ENCODE peak calls at places on chromosome 22, in ten cellular contexts. One of them, this sample, is unnamed.

GRCh38 chr22:40723396-40723933 is 44.2 kb downstream of the MCHR1 start:
- DNase-seq in left ventricle myocardium inferior: no peak
- DNase-seq in aorta: no peak
- DNase-seq in transverse colon: no peak
- DNase-seq in MG63: no peak
- DNase-seq in pancreas: no peak
- DNase-seq in epithelial cell of esophagus: no peak
- DNase-seq in astrocyte of the spinal cord: no peak
- DNase-seq in GM06990: no peak
- DNase-seq in lung: no peak
- DNase-seq in this sample: no peak

GRCh38 chr22:28882878-28883656 is at the start of gene ZNRF3:
- DNase-seq in left ventricle myocardium inferior: peak
- DNase-seq in aorta: peak
- DNase-seq in transverse colon: peak
- DNase-seq in MG63: peak
- DNase-seq in pancreas: peak
- DNase-seq in epithelial cell of esophagus: peak
- DNase-seq in astrocyte of the spinal cord: peak
- DNase-seq in GM06990: peak
- DNase-seq in lung: peak
- DNase-seq in this sample: peak

GRCh38 chr22:47626428-47627390 is 864.3 kb downstream of the TBC1D22A start:
- DNase-seq in left ventricle myocardium inferior: no peak
- DNase-seq in aorta: no peak
- DNase-seq in transverse colon: no peak
- DNase-seq in MG63: no peak
- DNase-seq in pancreas: no peak
- DNase-seq in epithelial cell of esophagus: no peak
- DNase-seq in astrocyte of the spinal cord: no peak
- DNase-seq in GM06990: no peak
- DNase-seq in lung: peak
- DNase-seq in this sample: peak

GRCh38 chr22:46046299-46046685 is 69.3 kb upstream of the WNT7B start:
- DNase-seq in left ventricle myocardium inferior: peak
- DNase-seq in aorta: peak
- DNase-seq in transverse colon: peak
- DNase-seq in MG63: no peak
- DNase-seq in pancreas: peak
- DNase-seq in epithelial cell of esophagus: no peak
- DNase-seq in astrocyte of the spinal cord: no peak
- DNase-seq in GM06990: no peak
- DNase-seq in lung: no peak
- DNase-seq in this sample: no peak

GRCh38 chr22:39519681-39520053 is 695 bp upstream of the ATF4 start:
- DNase-seq in left ventricle myocardium inferior: peak
- DNase-seq in aorta: peak
- DNase-seq in transverse colon: peak
- DNase-seq in MG63: peak
- DNase-seq in pancreas: no peak
- DNase-seq in epithelial cell of esophagus: peak
- DNase-seq in astrocyte of the spinal cord: no peak
- DNase-seq in GM06990: no peak
- DNase-seq in lung: peak
- DNase-seq in this sample: no peak

GRCh38 chr22:19476023-19476422 is 3.0 kb downstream of the UFD1 start:
- DNase-seq in left ventricle myocardium inferior: no peak
- DNase-seq in aorta: no peak
- DNase-seq in transverse colon: no peak
- DNase-seq in MG63: no peak
- DNase-seq in pancreas: no peak
- DNase-seq in epithelial cell of esophagus: no peak
- DNase-seq in astrocyte of the spinal cord: no peak
- DNase-seq in GM06990: no peak
- DNase-seq in lung: no peak
- DNase-seq in this sample: no peak

GRCh38 chr22:46104170-46104880 is 46.0 kb upstream of the PPARA start:
- DNase-seq in left ventricle myocardium inferior: no peak
- DNase-seq in aorta: no peak
- DNase-seq in transverse colon: no peak
- DNase-seq in MG63: no peak
- DNase-seq in pancreas: peak
- DNase-seq in epithelial cell of esophagus: no peak
- DNase-seq in astrocyte of the spinal cord: no peak
- DNase-seq in GM06990: no peak
- DNase-seq in lung: no peak
- DNase-seq in this sample: no peak

GRCh38 chr22:43228330-43228729 is 41.4 kb upstream of the TTLL12 start:
- DNase-seq in left ventricle myocardium inferior: no peak
- DNase-seq in aorta: no peak
- DNase-seq in transverse colon: peak
- DNase-seq in MG63: peak
- DNase-seq in pancreas: no peak
- DNase-seq in epithelial cell of esophagus: peak
- DNase-seq in astrocyte of the spinal cord: peak
- DNase-seq in GM06990: no peak
- DNase-seq in lung: no peak
- DNase-seq in this sample: no peak

GRCh38 chr22:50180727-50181521 is 4.8 kb upstream of the TRABD start:
- DNase-seq in left ventricle myocardium inferior: no peak
- DNase-seq in aorta: peak
- DNase-seq in transverse colon: no peak
- DNase-seq in MG63: no peak
- DNase-seq in pancreas: no peak
- DNase-seq in epithelial cell of esophagus: no peak
- DNase-seq in astrocyte of the spinal cord: no peak
- DNase-seq in GM06990: no peak
- DNase-seq in lung: no peak
- DNase-seq in this sample: no peak

GRCh38 chr22:42964994-42965699 is 49.8 kb downstream of the PACSIN2 start:
- DNase-seq in left ventricle myocardium inferior: no peak
- DNase-seq in aorta: no peak
- DNase-seq in transverse colon: no peak
- DNase-seq in MG63: no peak
- DNase-seq in pancreas: no peak
- DNase-seq in epithelial cell of esophagus: peak
- DNase-seq in astrocyte of the spinal cord: peak
- DNase-seq in GM06990: no peak
- DNase-seq in lung: no peak
- DNase-seq in this sample: no peak

GRCh38 chr22:41288245-41288946 is 2.4 kb upstream of the RANGAP1 start:
- DNase-seq in left ventricle myocardium inferior: no peak
- DNase-seq in aorta: no peak
- DNase-seq in transverse colon: peak
- DNase-seq in MG63: peak
- DNase-seq in pancreas: no peak
- DNase-seq in epithelial cell of esophagus: peak
- DNase-seq in astrocyte of the spinal cord: peak
- DNase-seq in GM06990: no peak
- DNase-seq in lung: no peak
- DNase-seq in this sample: no peak

GRCh38 chr22:20239951-20240773 is 28.0 kb downstream of the RTN4R start:
- DNase-seq in left ventricle myocardium inferior: peak
- DNase-seq in aorta: no peak
- DNase-seq in transverse colon: no peak
- DNase-seq in MG63: no peak
- DNase-seq in pancreas: no peak
- DNase-seq in epithelial cell of esophagus: no peak
- DNase-seq in astrocyte of the spinal cord: no peak
- DNase-seq in GM06990: no peak
- DNase-seq in lung: no peak
- DNase-seq in this sample: no peak

GRCh38 chr22:33162196-33162595 is 104.0 kb upstream of the SYN3 start:
- DNase-seq in left ventricle myocardium inferior: no peak
- DNase-seq in aorta: no peak
- DNase-seq in transverse colon: no peak
- DNase-seq in MG63: no peak
- DNase-seq in pancreas: no peak
- DNase-seq in epithelial cell of esophagus: no peak
- DNase-seq in astrocyte of the spinal cord: no peak
- DNase-seq in GM06990: no peak
- DNase-seq in lung: no peak
- DNase-seq in this sample: no peak
- H3K4me3 ChIP-seq in left ventricle myocardium inferior: no peak
- H3K4me3 ChIP-seq in aorta: no peak
- H3K4me3 ChIP-seq in transverse colon: no peak
- H3K4me3 ChIP-seq in MG63: no peak
- H3K4me3 ChIP-seq in pancreas: no peak
- H3K4me3 ChIP-seq in epithelial cell of esophagus: no peak
- H3K4me3 ChIP-seq in astrocyte of the spinal cord: no peak
- H3K4me3 ChIP-seq in GM06990: no peak
- H3K4me3 ChIP-seq in lung: no peak
- H3K4me3 ChIP-seq in this sample: no peak

DNA sequence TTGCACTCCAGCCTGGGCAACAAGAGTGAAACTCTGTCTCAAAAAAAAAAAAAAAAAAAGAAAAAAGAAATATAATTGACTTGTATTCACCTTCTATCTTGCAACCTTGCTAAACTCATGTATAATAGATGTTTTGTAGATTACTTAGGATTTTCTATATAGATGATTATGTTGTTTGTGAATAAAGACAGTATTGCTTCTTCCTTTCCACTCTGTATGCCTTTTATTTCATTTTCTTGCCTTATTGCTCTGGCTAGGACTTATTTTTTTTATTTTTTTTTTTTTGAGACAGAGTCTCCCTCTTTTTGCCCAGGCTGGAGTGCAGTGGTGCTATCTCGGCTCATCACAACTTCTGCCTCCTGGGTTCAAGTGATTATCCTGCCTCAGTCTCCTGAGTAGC is 29.7 kb upstream of the SOX10 start:
- DNase-seq in left ventricle myocardium inferior: no peak
- DNase-seq in aorta: no peak
- DNase-seq in transverse colon: no peak
- DNase-seq in MG63: no peak
- DNase-seq in pancreas: no peak
- DNase-seq in epithelial cell of esophagus: no peak
- DNase-seq in astrocyte of the spinal cord: no peak
- DNase-seq in GM06990: no peak
- DNase-seq in lung: no peak
- DNase-seq in this sample: no peak
- H3K4me3 ChIP-seq in left ventricle myocardium inferior: no peak
- H3K4me3 ChIP-seq in aorta: no peak
- H3K4me3 ChIP-seq in transverse colon: no peak
- H3K4me3 ChIP-seq in MG63: no peak
- H3K4me3 ChIP-seq in pancreas: no peak
- H3K4me3 ChIP-seq in epithelial cell of esophagus: no peak
- H3K4me3 ChIP-seq in astrocyte of the spinal cord: no peak
- H3K4me3 ChIP-seq in GM06990: no peak
- H3K4me3 ChIP-seq in lung: no peak
- H3K4me3 ChIP-seq in this sample: no peak

GRCh38 chr22:36455571-36456458 is 25.6 kb downstream of the TXN2 start:
- DNase-seq in left ventricle myocardium inferior: no peak
- DNase-seq in aorta: no peak
- DNase-seq in transverse colon: no peak
- DNase-seq in MG63: no peak
- DNase-seq in pancreas: peak
- DNase-seq in epithelial cell of esophagus: no peak
- DNase-seq in astrocyte of the spinal cord: no peak
- DNase-seq in GM06990: no peak
- DNase-seq in lung: no peak
- DNase-seq in this sample: no peak
- H3K4me3 ChIP-seq in left ventricle myocardium inferior: peak
- H3K4me3 ChIP-seq in aorta: no peak
- H3K4me3 ChIP-seq in transverse colon: no peak
- H3K4me3 ChIP-seq in MG63: no peak
- H3K4me3 ChIP-seq in pancreas: no peak
- H3K4me3 ChIP-seq in epithelial cell of esophagus: peak
- H3K4me3 ChIP-seq in astrocyte of the spinal cord: peak
- H3K4me3 ChIP-seq in GM06990: peak
- H3K4me3 ChIP-seq in lung: no peak
- H3K4me3 ChIP-seq in this sample: no peak

GRCh38 chr22:48895831-48896765 is 931.6 kb downstream of the BRD1 start:
- DNase-seq in left ventricle myocardium inferior: no peak
- DNase-seq in aorta: no peak
- DNase-seq in transverse colon: no peak
- DNase-seq in MG63: no peak
- DNase-seq in pancreas: no peak
- DNase-seq in epithelial cell of esophagus: no peak
- DNase-seq in astrocyte of the spinal cord: no peak
- DNase-seq in GM06990: no peak
- DNase-seq in lung: no peak
- DNase-seq in this sample: no peak
- H3K4me3 ChIP-seq in left ventricle myocardium inferior: no peak
- H3K4me3 ChIP-seq in aorta: no peak
- H3K4me3 ChIP-seq in transverse colon: no peak
- H3K4me3 ChIP-seq in MG63: no peak
- H3K4me3 ChIP-seq in pancreas: no peak
- H3K4me3 ChIP-seq in epithelial cell of esophagus: no peak
- H3K4me3 ChIP-seq in astrocyte of the spinal cord: no peak
- H3K4me3 ChIP-seq in GM06990: no peak
- H3K4me3 ChIP-seq in lung: no peak
- H3K4me3 ChIP-seq in this sample: no peak

GRCh38 chr22:27795053-27795452 is 6.5 kb downstream of the MN1 start:
- DNase-seq in left ventricle myocardium inferior: no peak
- DNase-seq in aorta: peak
- DNase-seq in transverse colon: no peak
- DNase-seq in MG63: no peak
- DNase-seq in pancreas: no peak
- DNase-seq in epithelial cell of esophagus: no peak
- DNase-seq in astrocyte of the spinal cord: no peak
- DNase-seq in GM06990: no peak
- DNase-seq in lung: no peak
- DNase-seq in this sample: no peak
- H3K4me3 ChIP-seq in left ventricle myocardium inferior: peak
- H3K4me3 ChIP-seq in aorta: peak
- H3K4me3 ChIP-seq in transverse colon: no peak
- H3K4me3 ChIP-seq in MG63: no peak
- H3K4me3 ChIP-seq in pancreas: no peak
- H3K4me3 ChIP-seq in epithelial cell of esophagus: peak
- H3K4me3 ChIP-seq in astrocyte of the spinal cord: peak
- H3K4me3 ChIP-seq in GM06990: no peak
- H3K4me3 ChIP-seq in lung: no peak
- H3K4me3 ChIP-seq in this sample: no peak